ENCODE peak calls at places on chromosomes 2 and 18, in nine cellular contexts. B is pancreas, W is esophagus squamous epithelium, M is upper lobe of right lung, T is endothelial cell of umbilical vein, E is mucosa of descending colon, N is A549, A is PC-3, R is astrocyte. L is an unnamed sample.

GRCh38 chr2:55418512-55419235 is 982 bp downstream of the CCDC88A start:
- DNase-seq in B (no peak), W (no peak), M (no peak), T (peak; percentile 62), E (peak; percentile 9), N (no peak), A (no peak), R (no peak), L (no peak)

GRCh38 chr2:133532919-133533318 is 35.3 kb downstream of the NCKAP5 start:
- DNase-seq in B (no peak), W (no peak), M (no peak), T (no peak), E (no peak), N (peak; percentile 5), A (peak; percentile 93), R (peak; percentile 61), L (no peak)

GRCh38 chr18:46754661-46755292 is 2.1 kb downstream of the ST8SIA5 start:
- DNase-seq in B (no peak), W (no peak), M (no peak), T (no peak), E (no peak), N (no peak), A (no peak), R (no peak), L (no peak)

GRCh38 chr2:173693164-173693563 is 272.0 kb downstream of the SP3 start:
- DNase-seq in B (no peak), W (no peak), M (no peak), T (no peak), E (no peak), N (no peak), A (no peak), R (no peak), L (no peak)

GRCh38 chr2:186477782-186478181 is 8.3 kb upstream of the ZC3H15 start:
- DNase-seq in B (no peak), W (no peak), M (no peak), T (no peak), E (no peak), N (no peak), A (no peak), R (no peak), L (no peak)

GRCh38 chr2:26346454-26347053 is at the start of gene ADGRF3:
- DNase-seq in B (peak; percentile 60), W (peak; percentile 1), M (peak; percentile 82), T (peak; percentile 67), E (peak; percentile 74), N (no peak), A (peak; percentile 53), R (peak; percentile 8), L (peak; percentile 56)

GRCh38 chr18:79608069-79608468 is 71.5 kb upstream of the CTDP1 start:
- DNase-seq in B (no peak), W (no peak), M (peak; percentile 35), T (no peak), E (no peak), N (no peak), A (no peak), R (no peak), L (peak; percentile 19)

GRCh38 chr2:201358684-201359083 is 1.5 kb upstream of the FLACC1 start:
- DNase-seq in B (no peak), W (no peak), M (no peak), T (peak; percentile 5), E (no peak), N (peak; percentile 15), A (peak; percentile 97), R (peak; percentile 78), L (no peak)

GRCh38 chr2:190456833-190457232 is 48.7 kb downstream of the MFSD6 start:
- DNase-seq in B (no peak), W (no peak), M (no peak), T (peak; percentile 23), E (no peak), N (no peak), A (no peak), R (no peak), L (no peak)

GRCh38 chr2:120749506-120750431 is 14.1 kb downstream of the GLI2 start:
- DNase-seq in B (no peak), W (no peak), M (no peak), T (no peak), E (no peak), N (no peak), A (no peak), R (peak; percentile 48), L (no peak)

GRCh38 chr2:240343548-240343947 is 91.9 kb upstream of the GPC1 start:
- DNase-seq in B (no peak), W (no peak), M (no peak), T (no peak), E (no peak), N (no peak), A (no peak), R (no peak), L (no peak)

GRCh38 chr2:66435549-66435875 is 587 bp downstream of the MEIS1 start:
- DNase-seq in B (no peak), W (no peak), M (no peak), T (peak; percentile 58), E (no peak), N (no peak), A (no peak), R (no peak), L (peak; percentile 41)

GRCh38 chr2:79721966-79722365 is 209.1 kb downstream of the CTNNA2 start:
- DNase-seq in B (no peak), W (no peak), M (no peak), T (no peak), E (no peak), N (no peak), A (no peak), R (peak; percentile 58), L (no peak)

GRCh38 chr2:182852090-182852489 is 14.3 kb downstream of the FRZB start:
- DNase-seq in B (no peak), W (no peak), M (no peak), T (no peak), E (peak; percentile 5), N (no peak), A (peak; percentile 20), R (no peak), L (no peak)

GRCh38 chr2:202376460-202377307 is 557 bp downstream of the BMPR2 start:
- DNase-seq in B (peak; percentile 51), W (no peak), M (peak; percentile 78), T (peak; percentile 59), E (peak; percentile 64), N (no peak), A (peak; percentile 36), R (peak; percentile 22), L (peak; percentile 45)

GRCh38 chr18:41096504-41096903 is 858.5 kb upstream of the PIK3C3 start:
- DNase-seq in B (no peak), W (no peak), M (no peak), T (peak; percentile 36), E (no peak), N (no peak), A (peak; percentile 37), R (peak; percentile 57), L (no peak)

GRCh38 chr18:32057624-32058165 is 34.0 kb upstream of the RNF138 start:
- DNase-seq in B (no peak), W (no peak), M (no peak), T (no peak), E (no peak), N (no peak), A (no peak), R (no peak), L (no peak)

GRCh38 chr2:219230201-219230540 is 565 bp downstream of the ANKZF1 start:
- DNase-seq in B (no peak), W (no peak), M (peak; percentile 77), T (no peak), E (peak; percentile 74), N (no peak), A (peak; percentile 67), R (peak; percentile 24), L (peak; percentile 74)

GRCh38 chr18:26453370-26454030 is 94.9 kb downstream of the KCTD1 start:
- DNase-seq in B (no peak), W (no peak), M (no peak), T (no peak), E (no peak), N (no peak), A (no peak), R (no peak), L (no peak)

DNA sequence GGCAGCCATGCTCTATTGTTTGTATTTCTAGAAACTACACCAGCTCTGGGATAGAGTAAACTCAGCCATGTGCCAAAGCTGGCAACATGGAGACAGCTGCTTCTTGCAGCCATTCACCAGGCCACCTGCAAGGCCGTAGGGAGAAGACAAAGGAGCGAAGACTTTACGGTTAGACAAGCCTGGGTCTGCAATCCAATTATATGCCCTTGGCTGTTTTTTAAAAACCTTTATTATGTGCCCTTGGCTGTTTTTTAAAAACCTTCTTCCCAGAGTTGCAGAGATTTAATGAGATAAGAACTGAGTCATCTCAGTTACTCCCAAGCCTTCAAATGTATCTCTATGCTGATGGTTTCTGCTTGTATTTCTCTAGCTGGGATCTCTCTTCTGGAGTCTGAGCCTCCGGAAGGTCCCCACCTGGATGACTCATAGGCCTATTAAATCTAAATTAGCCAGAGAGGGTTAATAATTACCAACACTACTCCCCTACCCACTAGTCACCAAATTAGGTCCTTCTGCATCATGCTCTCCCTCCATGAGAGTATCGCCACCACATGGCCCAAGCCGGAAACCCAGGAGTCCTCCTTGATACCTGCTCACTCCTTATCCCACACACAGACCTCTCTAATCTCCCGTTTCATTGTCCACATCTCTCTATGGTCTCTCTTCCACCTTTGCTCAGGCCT is 17.5 kb upstream of the DPP4 start:
- DNase-seq in B (no peak), W (no peak), M (no peak), T (peak; percentile 41), E (peak; percentile 56), N (no peak), A (peak; percentile 92), R (no peak), L (no peak)
- TF ChIP-seq CTCF in B (no peak), W (no peak), M (no peak), T (no peak), E (no peak), N (peak; percentile 10), A (peak; percentile 63), R (no peak), L (no peak)

GRCh38 chr2:111167238-111168162 is 46.8 kb downstream of the BCL2L11 start:
- DNase-seq in B (no peak), W (no peak), M (no peak), T (no peak), E (no peak), N (no peak), A (no peak), R (no peak), L (no peak)
- H3K4me3 ChIP-seq in B (no peak overlapping the region), W (no peak overlapping the region), M (no peak overlapping the region), T (no peak overlapping the region), E (no peak overlapping the region), N (no peak overlapping the region), A (no peak overlapping the region), R (no peak overlapping the region), L (no peak overlapping the region)

GRCh38 chr2:172038121-172038520 is 38.4 kb downstream of the METAP1D start:
- DNase-seq in B (no peak), W (no peak), M (no peak), T (no peak), E (no peak), N (no peak), A (no peak), R (no peak), L (no peak)
- H3K4me1 ChIP-seq in B (no peaks in the 10 kb centered on the region), W (no peaks in the 10 kb centered on the region), M (no peaks in the 10 kb centered on the region), T (no peaks in the 10 kb centered on the region), E (no peaks in the 10 kb centered on the region), N (peaks cover 10% of the 10 kb centered on the region), A (peaks cover 18% of the 10 kb centered on the region), R (no peaks in the 10 kb centered on the region), L (no peaks in the 10 kb centered on the region)

DNA sequence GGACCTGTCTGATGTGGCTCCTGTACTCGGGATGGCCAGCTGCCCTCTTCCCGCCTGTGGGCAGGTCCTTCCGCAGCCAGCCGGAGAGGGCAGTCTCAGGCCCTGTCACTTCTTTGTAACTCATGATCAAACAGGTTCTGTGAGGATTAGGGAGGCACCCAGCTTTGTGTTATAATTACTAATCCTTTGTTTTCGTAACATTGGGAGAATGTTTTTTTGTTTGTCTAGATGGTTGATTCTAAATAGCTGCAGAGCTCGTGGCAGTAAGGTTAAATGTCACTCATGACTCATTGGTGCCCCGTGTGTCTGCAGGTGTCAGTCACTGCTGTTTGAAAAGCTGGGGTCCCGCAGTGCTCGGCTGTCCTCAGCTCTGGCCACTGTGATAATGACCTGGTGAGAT is 172.6 kb downstream of the VAPA start:
- DNase-seq in B (peak; percentile 36), W (no peak), M (no peak), T (no peak), E (no peak), N (no peak), A (peak; percentile 41), R (no peak), L (no peak)
- TF ChIP-seq CTCF in B (no peak), W (no peak), M (no peak), T (no peak), E (no peak), N (no peak), A (no peak), R (no peak), L (no peak)